ENCODE peak calls at places on chromosome 11, in five cellular contexts. One of them, this sample, is unnamed. For H3K36me3 and H3K4me1, the result is how much of the 10 kb centered on the place peaks cover.

GRCh38 chr11:80846979-80847378 is 1406.1 kb upstream of the TENM4 start:
- DNase-seq in psoas muscle: no peak
- DNase-seq in PC-3: no peak
- DNase-seq in colonic mucosa: no peak
- DNase-seq in spleen: no peak
- DNase-seq in this sample: no peak

GRCh38 chr11:12088047-12088481 is 22.3 kb upstream of the MICAL2 start:
- DNase-seq in psoas muscle: no peak
- DNase-seq in PC-3: peak
- DNase-seq in colonic mucosa: peak
- DNase-seq in spleen: no peak
- DNase-seq in this sample: peak

GRCh38 chr11:708511-708910 is 2.5 kb downstream of the EPS8L2 start:
- DNase-seq in psoas muscle: no peak
- DNase-seq in PC-3: no peak
- DNase-seq in colonic mucosa: no peak
- DNase-seq in spleen: no peak
- DNase-seq in this sample: no peak

GRCh38 chr11:132078230-132078629 is 707.8 kb downstream of the NTM start:
- DNase-seq in psoas muscle: no peak
- DNase-seq in PC-3: no peak
- DNase-seq in colonic mucosa: no peak
- DNase-seq in spleen: no peak
- DNase-seq in this sample: no peak

GRCh38 chr11:104830080-104830479 is 68.2 kb downstream of the CASP12 start:
- DNase-seq in psoas muscle: no peak
- DNase-seq in PC-3: peak
- DNase-seq in colonic mucosa: no peak
- DNase-seq in spleen: no peak
- DNase-seq in this sample: no peak

GRCh38 chr11:29956076-29956556 is 60.7 kb downstream of the KCNA4 start:
- DNase-seq in psoas muscle: no peak
- DNase-seq in PC-3: no peak
- DNase-seq in colonic mucosa: no peak
- DNase-seq in spleen: no peak
- DNase-seq in this sample: no peak

GRCh38 chr11:18527512-18527911 is 770 bp upstream of the TSG101 start:
- DNase-seq in psoas muscle: no peak
- DNase-seq in PC-3: peak
- DNase-seq in colonic mucosa: no peak
- DNase-seq in spleen: no peak
- DNase-seq in this sample: peak

GRCh38 chr11:57514538-57515331 is 767 bp downstream of the SLC43A1 start:
- DNase-seq in psoas muscle: peak
- DNase-seq in PC-3: peak
- DNase-seq in colonic mucosa: peak
- DNase-seq in spleen: peak
- DNase-seq in this sample: peak

GRCh38 chr11:75789521-75789920 is 20.9 kb downstream of the DGAT2 start:
- DNase-seq in psoas muscle: no peak
- DNase-seq in PC-3: no peak
- DNase-seq in colonic mucosa: no peak
- DNase-seq in spleen: peak
- DNase-seq in this sample: no peak

GRCh38 chr11:123719452-123719851 is 22.0 kb downstream of the ZNF202 start:
- DNase-seq in psoas muscle: no peak
- DNase-seq in PC-3: peak
- DNase-seq in colonic mucosa: no peak
- DNase-seq in spleen: no peak
- DNase-seq in this sample: no peak

GRCh38 chr11:94178331-94178730 is 49.7 kb downstream of the PANX1 start:
- DNase-seq in psoas muscle: no peak
- DNase-seq in PC-3: no peak
- DNase-seq in colonic mucosa: peak
- DNase-seq in spleen: no peak
- DNase-seq in this sample: no peak

GRCh38 chr11:112828433-112828832 is 132.8 kb upstream of the NCAM1 start:
- DNase-seq in psoas muscle: no peak
- DNase-seq in PC-3: no peak
- DNase-seq in colonic mucosa: no peak
- DNase-seq in spleen: no peak
- DNase-seq in this sample: no peak

GRCh38 chr11:134116210-134116609 is 47.3 kb downstream of the JAM3 start:
- DNase-seq in psoas muscle: no peak
- DNase-seq in PC-3: no peak
- DNase-seq in colonic mucosa: no peak
- DNase-seq in spleen: no peak
- DNase-seq in this sample: no peak

GRCh38 chr11:116557261-116557660 is 215.5 kb downstream of the BUD13 start:
- DNase-seq in psoas muscle: no peak
- DNase-seq in PC-3: no peak
- DNase-seq in colonic mucosa: no peak
- DNase-seq in spleen: no peak
- DNase-seq in this sample: no peak

GRCh38 chr11:2940930-2941821 is 12.0 kb upstream of the PHLDA2 start:
- DNase-seq in psoas muscle: no peak
- DNase-seq in PC-3: peak
- DNase-seq in colonic mucosa: peak
- DNase-seq in spleen: peak
- DNase-seq in this sample: no peak

GRCh38 chr11:28767574-28767973 is 659.4 kb downstream of the METTL15 start:
- DNase-seq in psoas muscle: no peak
- DNase-seq in PC-3: peak
- DNase-seq in colonic mucosa: no peak
- DNase-seq in spleen: no peak
- DNase-seq in this sample: peak

GRCh38 chr11:5865826-5866225 is 8.3 kb upstream of the OR52E8 start:
- DNase-seq in psoas muscle: no peak
- DNase-seq in PC-3: no peak
- DNase-seq in colonic mucosa: no peak
- DNase-seq in spleen: no peak
- DNase-seq in this sample: no peak

GRCh38 chr11:69209936-69210659 is 54.4 kb downstream of the SMIM38 start:
- DNase-seq in psoas muscle: no peak
- DNase-seq in PC-3: no peak
- DNase-seq in colonic mucosa: no peak
- DNase-seq in spleen: peak
- DNase-seq in this sample: no peak

GRCh38 chr11:64305691-64306562 is 603 bp downstream of the ESRRA start:
- DNase-seq in psoas muscle: peak
- DNase-seq in PC-3: peak
- DNase-seq in colonic mucosa: peak
- DNase-seq in spleen: peak
- DNase-seq in this sample: peak

GRCh38 chr11:1081601-1082311 is 7.1 kb downstream of the MUC2 start:
- DNase-seq in psoas muscle: peak
- DNase-seq in PC-3: no peak
- DNase-seq in colonic mucosa: no peak
- DNase-seq in spleen: peak
- DNase-seq in this sample: no peak

GRCh38 chr11:74701351-74701750 is 29.9 kb downstream of the CHRDL2 start:
- DNase-seq in psoas muscle: no peak
- DNase-seq in PC-3: peak
- DNase-seq in colonic mucosa: no peak
- DNase-seq in spleen: no peak
- DNase-seq in this sample: no peak

GRCh38 chr11:127238321-127238720 is 237.8 kb upstream of the KIRREL3 start:
- DNase-seq in psoas muscle: no peak
- DNase-seq in PC-3: no peak
- DNase-seq in colonic mucosa: no peak
- DNase-seq in spleen: no peak
- DNase-seq in this sample: no peak

GRCh38 chr11:116581349-116581748 is 191.4 kb downstream of the BUD13 start:
- DNase-seq in psoas muscle: no peak
- DNase-seq in PC-3: no peak
- DNase-seq in colonic mucosa: no peak
- DNase-seq in spleen: no peak
- DNase-seq in this sample: no peak

GRCh38 chr11:69823641-69824285 is 4.5 kb upstream of the FGF3 start:
- DNase-seq in psoas muscle: no peak
- DNase-seq in PC-3: no peak
- DNase-seq in colonic mucosa: no peak
- DNase-seq in spleen: no peak
- DNase-seq in this sample: no peak

GRCh38 chr11:19432370-19433163 is 191.8 kb upstream of the E2F8 start:
- DNase-seq in psoas muscle: no peak
- DNase-seq in PC-3: peak
- DNase-seq in colonic mucosa: no peak
- DNase-seq in spleen: no peak
- DNase-seq in this sample: no peak

GRCh38 chr11:22115470-22116037 is 77.3 kb upstream of the ANO5 start:
- DNase-seq in psoas muscle: no peak
- DNase-seq in PC-3: no peak
- DNase-seq in colonic mucosa: no peak
- DNase-seq in spleen: no peak
- DNase-seq in this sample: no peak

GRCh38 chr11:126488591-126489370 is 133.3 kb downstream of the ST3GAL4 start:
- DNase-seq in psoas muscle: no peak
- DNase-seq in PC-3: no peak
- DNase-seq in colonic mucosa: no peak
- DNase-seq in spleen: peak
- DNase-seq in this sample: no peak

GRCh38 chr11:24731554-24731953 is 234.7 kb downstream of the LUZP2 start:
- DNase-seq in psoas muscle: no peak
- DNase-seq in PC-3: no peak
- DNase-seq in colonic mucosa: no peak
- DNase-seq in spleen: no peak
- DNase-seq in this sample: no peak
- H3K36me3 ChIP-seq in psoas muscle: under half
- H3K36me3 ChIP-seq in PC-3: under half
- H3K36me3 ChIP-seq in colonic mucosa: under half
- H3K36me3 ChIP-seq in spleen: under half
- H3K36me3 ChIP-seq in this sample: under half

GRCh38 chr11:96127596-96127959 is 203.7 kb upstream of the MTMR2 start:
- DNase-seq in psoas muscle: no peak
- DNase-seq in PC-3: no peak
- DNase-seq in colonic mucosa: no peak
- DNase-seq in spleen: no peak
- DNase-seq in this sample: no peak

GRCh38 chr11:96134622-96135021 is 208.4 kb downstream of the MAML2 start:
- DNase-seq in psoas muscle: no peak
- DNase-seq in PC-3: no peak
- DNase-seq in colonic mucosa: no peak
- DNase-seq in spleen: no peak
- DNase-seq in this sample: no peak

GRCh38 chr11:96130061-96130460 is 206.2 kb upstream of the MTMR2 start:
- DNase-seq in psoas muscle: no peak
- DNase-seq in PC-3: no peak
- DNase-seq in colonic mucosa: no peak
- DNase-seq in spleen: no peak
- DNase-seq in this sample: no peak

GRCh38 chr11:96136623-96137313 is 206.2 kb downstream of the MAML2 start:
- DNase-seq in psoas muscle: no peak
- DNase-seq in PC-3: no peak
- DNase-seq in colonic mucosa: no peak
- DNase-seq in spleen: no peak
- DNase-seq in this sample: no peak

GRCh38 chr11:96132437-96132836 is 208.5 kb upstream of the MTMR2 start:
- DNase-seq in psoas muscle: no peak
- DNase-seq in PC-3: peak
- DNase-seq in colonic mucosa: no peak
- DNase-seq in spleen: no peak
- DNase-seq in this sample: peak
- H3K4me1 ChIP-seq in psoas muscle: under half
- H3K4me1 ChIP-seq in PC-3: under half
- H3K4me1 ChIP-seq in colonic mucosa: under half
- H3K4me1 ChIP-seq in spleen: under half
- H3K4me1 ChIP-seq in this sample: under half

DNA sequence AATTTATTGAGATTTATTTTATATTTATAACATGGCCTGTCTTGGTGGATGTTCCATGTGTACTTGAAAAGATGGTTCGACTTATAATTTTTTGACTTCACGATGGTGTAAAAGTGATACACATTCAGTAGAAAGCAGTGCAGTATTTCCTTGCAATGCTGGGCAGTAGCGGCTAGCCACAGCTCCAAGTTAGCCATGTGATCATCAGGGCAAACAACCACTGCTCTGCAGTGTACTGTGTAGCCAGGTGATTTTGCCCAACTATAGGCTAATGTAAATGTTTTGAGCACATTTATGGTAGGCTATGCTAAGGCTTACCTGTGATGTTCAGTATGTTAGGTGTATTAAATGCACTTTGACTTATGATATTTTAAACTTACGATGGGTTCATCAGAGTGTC is 52.4 kb downstream of the PDHX start:
- DNase-seq in psoas muscle: no peak
- DNase-seq in PC-3: no peak
- DNase-seq in colonic mucosa: no peak
- DNase-seq in spleen: no peak
- DNase-seq in this sample: no peak
- H3K36me3 ChIP-seq in psoas muscle: under half
- H3K36me3 ChIP-seq in PC-3: under half
- H3K36me3 ChIP-seq in colonic mucosa: under half
- H3K36me3 ChIP-seq in spleen: under half
- H3K36me3 ChIP-seq in this sample: under half

DNA sequence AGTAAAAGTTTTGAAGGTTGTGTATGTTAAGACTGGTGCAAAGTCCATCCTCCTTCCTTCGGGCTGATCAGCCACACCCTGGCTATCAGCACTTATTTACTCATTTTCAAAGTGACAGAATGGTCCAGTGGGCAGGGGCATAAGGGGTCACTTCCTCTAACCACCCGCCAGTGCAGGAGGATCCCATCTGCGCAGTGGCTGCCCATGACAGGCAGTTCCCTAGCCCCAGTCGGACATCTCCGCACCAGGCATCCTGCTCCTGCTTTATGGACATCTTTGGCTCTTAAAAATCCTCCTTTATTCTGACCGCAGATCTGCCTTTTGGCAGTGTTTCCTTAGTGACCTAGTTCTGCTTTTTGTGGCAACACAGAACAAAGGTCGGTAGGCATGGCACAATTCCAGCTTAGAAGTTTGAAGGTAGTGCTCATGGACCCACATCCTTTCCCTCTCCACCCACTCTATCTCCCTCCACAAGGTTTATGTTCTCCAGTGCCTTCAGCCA is 55.9 kb downstream of the BMAL1 start:
- DNase-seq in psoas muscle: no peak
- DNase-seq in PC-3: peak
- DNase-seq in colonic mucosa: peak
- DNase-seq in spleen: no peak
- DNase-seq in this sample: no peak
- H3K4me1 ChIP-seq in psoas muscle: half or more
- H3K4me1 ChIP-seq in PC-3: half or more
- H3K4me1 ChIP-seq in colonic mucosa: under half
- H3K4me1 ChIP-seq in spleen: half or more
- H3K4me1 ChIP-seq in this sample: under half

DNA sequence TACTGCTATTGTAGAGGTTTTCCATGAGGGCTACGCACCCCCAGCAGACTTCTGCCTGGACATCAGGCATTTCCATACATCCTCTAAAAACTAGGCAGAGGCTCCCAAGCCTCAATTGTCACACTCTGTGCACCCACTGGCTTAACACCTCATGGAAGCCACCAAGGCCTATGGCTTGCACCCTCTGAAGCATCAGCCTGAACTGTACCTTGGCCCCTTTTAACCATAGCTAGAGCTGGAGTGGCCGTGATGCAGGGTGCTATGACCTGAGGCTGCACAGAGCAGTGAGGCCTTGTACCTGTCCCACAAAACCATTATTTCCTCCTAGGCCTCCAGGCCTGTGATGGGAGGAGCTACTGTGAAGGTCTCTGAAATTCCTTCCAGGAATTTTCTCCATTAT is 33.9 kb downstream of the AAMDC start:
- DNase-seq in psoas muscle: no peak
- DNase-seq in PC-3: no peak
- DNase-seq in colonic mucosa: no peak
- DNase-seq in spleen: no peak
- DNase-seq in this sample: no peak
- H3K36me3 ChIP-seq in psoas muscle: under half
- H3K36me3 ChIP-seq in PC-3: under half
- H3K36me3 ChIP-seq in colonic mucosa: under half
- H3K36me3 ChIP-seq in spleen: under half
- H3K36me3 ChIP-seq in this sample: under half